ENCODE peak calls at places on chromosome 11, in seven cellular contexts. T is neural crest cell; E is brain microvascular endothelial cell; M is T-helper 17 cell; B is choroid plexus epithelial cell; U is NCI-H1092 treated with DMSO at 0.1 percent for 48 hours; V is naive thymus-derived CD8-positive, alpha-beta T cell. Z is an unnamed sample.

GRCh38 chr11:75413864-75414263 is 14.5 kb downstream of the RPS3 start:
- DNase-seq in M (no peak), T (no peak), V (no peak), B (no peak), U (no peak), E (no peak), Z (no peak)

GRCh38 chr11:80028998-80029397 is 588.2 kb upstream of the TENM4 start:
- DNase-seq in V (no peak), U (no peak), M (no peak), T (no peak), E (no peak), B (no peak), Z (no peak)

GRCh38 chr11:12787847-12788246 is 113.6 kb downstream of the TEAD1 start:
- DNase-seq in T (no peak), B (peak; percentile 79), E (peak; percentile 87), U (no peak), V (no peak), M (no peak), Z (no peak)

GRCh38 chr11:1864216-1864615 is 11.3 kb downstream of the LSP1 start:
- DNase-seq in T (no peak), B (no peak), V (no peak), E (no peak), M (no peak), U (no peak), Z (no peak)

GRCh38 chr11:86511086-86511551 is 136.4 kb downstream of the CCDC81 start:
- DNase-seq in B (peak; percentile 83), U (no peak), E (peak; percentile 59), T (no peak), M (no peak), V (no peak), Z (no peak)

GRCh38 chr11:2378527-2379210 is 1.6 kb downstream of the CD81 start:
- DNase-seq in E (no peak), T (no peak), U (no peak), M (no peak), V (no peak), B (peak; percentile 48), Z (peak; percentile 77)

GRCh38 chr11:31875861-31876625 is 64.9 kb upstream of the PAX6 start:
- DNase-seq in U (no peak), M (no peak), V (no peak), B (no peak), E (no peak), T (peak; percentile 34), Z (no peak)

GRCh38 chr11:1839924-1840779 is 1.4 kb downstream of the TNNI2 start:
- DNase-seq in B (no peak), V (no peak), M (no peak), U (no peak), E (no peak), T (no peak), Z (peak; percentile 63)

GRCh38 chr11:134459246-134460043 is 47.4 kb upstream of the B3GAT1 start:
- DNase-seq in U (no peak), T (no peak), B (no peak), M (no peak), E (no peak), V (no peak), Z (no peak)

GRCh38 chr11:2870460-2870859 is 15.1 kb downstream of the CDKN1C start:
- DNase-seq in V (no peak), U (no peak), M (no peak), E (no peak), T (no peak), B (no peak), Z (no peak)

GRCh38 chr11:17610402-17610894 is 63.4 kb downstream of the OTOG start:
- DNase-seq in T (no peak), M (no peak), B (no peak), U (no peak), V (no peak), E (no peak), Z (peak; percentile 52)

GRCh38 chr11:61092280-61092766 is 10.0 kb upstream of the CD5 start:
- DNase-seq in V (no peak), M (no peak), T (no peak), B (no peak), U (no peak), E (no peak), Z (no peak)

GRCh38 chr11:4167292-4167691 is 72.7 kb downstream of the RRM1 start:
- DNase-seq in B (no peak), E (no peak), T (no peak), V (no peak), M (no peak), U (no peak), Z (no peak)

GRCh38 chr11:123202155-123202714 is 7.2 kb upstream of the CLMP start:
- DNase-seq in B (peak; percentile 94), U (no peak), V (no peak), T (no peak), M (no peak), E (peak; percentile 40), Z (no peak)

GRCh38 chr11:73566422-73566821 is 31.5 kb downstream of the FAM168A start:
- DNase-seq in E (peak; percentile 11), T (no peak), B (no peak), M (no peak), U (no peak), V (no peak), Z (no peak)

GRCh38 chr11:124873980-124874379 is 8.7 kb downstream of the ROBO3 start:
- DNase-seq in B (no peak), E (no peak), M (no peak), T (no peak), V (no peak), U (no peak), Z (no peak)

GRCh38 chr11:85742348-85742747 is 56.4 kb upstream of the CCDC89 start:
- DNase-seq in U (no peak), T (no peak), V (no peak), B (no peak), M (no peak), E (no peak), Z (no peak)

GRCh38 chr11:62054484-62055121 is 69.2 kb upstream of the INCENP start:
- DNase-seq in M (no peak), B (peak; percentile 46), T (no peak), U (peak; percentile 54), V (no peak), E (no peak), Z (no peak)

GRCh38 chr11:27041141-27041869 is 690 bp downstream of the BBOX1 start:
- DNase-seq in T (no peak), E (no peak), B (no peak), M (no peak), V (no peak), U (no peak), Z (no peak)

GRCh38 chr11:17767301-17767885 is 32.8 kb downstream of the KCNC1 start:
- DNase-seq in V (no peak), T (no peak), B (peak; percentile 32), E (peak; percentile 29), M (no peak), U (no peak), Z (peak; percentile 15)

GRCh38 chr11:64787526-64788320 is 9.4 kb upstream of the SF1 start:
- DNase-seq in E (peak; percentile 45), B (peak; percentile 70), M (no peak), V (peak; percentile 54), T (peak; percentile 65), U (no peak), Z (peak; percentile 61)

GRCh38 chr11:47565340-47566165 is at the start of gene PTPMT1:
- DNase-seq in M (peak; percentile 54), B (peak; percentile 68), U (peak; percentile 56), V (peak; percentile 51), T (peak; percentile 55), E (peak; percentile 58), Z (peak; percentile 78)

GRCh38 chr11:114229062-114229450 is 67.1 kb upstream of the NNMT start:
- DNase-seq in T (no peak), M (no peak), E (no peak), U (no peak), B (no peak), V (no peak), Z (no peak)

GRCh38 chr11:116703421-116703820 is 69.4 kb downstream of the BUD13 start:
- DNase-seq in U (peak; percentile 95), M (no peak), V (no peak), B (no peak), T (peak; percentile 45), E (no peak), Z (no peak)

GRCh38 chr11:24082241-24082640 is 414.6 kb upstream of the LUZP2 start:
- DNase-seq in U (no peak), T (no peak), M (no peak), E (no peak), V (no peak), B (no peak), Z (no peak)

GRCh38 chr11:19759389-19759788 is 46.8 kb downstream of the NAV2 start:
- DNase-seq in B (no peak), M (no peak), T (no peak), V (no peak), U (no peak), E (no peak), Z (no peak)